ENCODE peak calls at places on chromosomes 2 and 18, in six cellular contexts. F is GM23248, M is PC-3, Y is Peyer's patch, A is BE2C, N is mammary epithelial cell. D is an unnamed sample.

GRCh38 chr2:75560022-75560767 is 544 bp downstream of the EVA1A start:
- DNase-seq in F (peak; percentile 63), M (peak; percentile 61), Y (peak; percentile 45), A (no peak), N (peak; percentile 52), D (peak; percentile 56)

GRCh38 chr2:149690825-149691224 is 103.2 kb upstream of the MMADHC start:
- DNase-seq in F (no peak), M (no peak), Y (no peak), A (no peak), N (no peak), D (no peak)

GRCh38 chr2:102615620-102616436 is 3.5 kb upstream of the SLC9A2 start:
- DNase-seq in F (peak; percentile 85), M (peak; percentile 77), Y (peak; percentile 80), A (peak; percentile 29), N (peak; percentile 53), D (no peak)

GRCh38 chr2:96158554-96158940 is 13.3 kb upstream of the DUSP2 start:
- DNase-seq in F (no peak), M (no peak), Y (no peak), A (no peak), N (no peak), D (no peak)

GRCh38 chr18:56152547-56152946 is 485.8 kb downstream of the TXNL1 start:
- DNase-seq in F (no peak), M (no peak), Y (no peak), A (no peak), N (no peak), D (no peak)

GRCh38 chr2:191167766-191168165 is 17.0 kb upstream of the STAT4 start:
- DNase-seq in F (peak; percentile 81), M (peak; percentile 84), Y (no peak), A (no peak), N (no peak), D (no peak)

GRCh38 chr2:105604938-105605337 is 139.8 kb upstream of the NCK2 start:
- DNase-seq in F (peak; percentile 13), M (no peak), Y (no peak), A (no peak), N (no peak), D (no peak)

GRCh38 chr18:67132919-67133318 is 383.6 kb downstream of the DSEL start:
- DNase-seq in F (no peak), M (no peak), Y (no peak), A (no peak), N (peak; percentile 26), D (peak; percentile 2)

GRCh38 chr18:57891707-57892391 is 88.7 kb upstream of the ATP8B1 start:
- DNase-seq in F (no peak), M (no peak), Y (no peak), A (no peak), N (no peak), D (peak; percentile 63)

GRCh38 chr2:72138921-72139381 is 8.7 kb downstream of the CYP26B1 start:
- DNase-seq in F (no peak), M (no peak), Y (peak; percentile 30), A (no peak), N (no peak), D (no peak)

GRCh38 chr18:14914126-14914525 is 166.2 kb downstream of the ANKRD30B start:
- DNase-seq in F (no peak), M (peak; percentile 61), Y (no peak), A (no peak), N (peak; percentile 47), D (no peak)

GRCh38 chr2:201471732-201472395 is 20.3 kb downstream of the STRADB start:
- DNase-seq in F (peak; percentile 65), M (no peak), Y (no peak), A (no peak), N (no peak), D (no peak)

GRCh38 chr2:20448246-20449046 is 1.6 kb downstream of the RHOB start:
- DNase-seq in F (peak; percentile 59), M (no peak), Y (peak; percentile 44), A (peak; percentile 54), N (no peak), D (no peak)

GRCh38 chr18:78378403-78378802 is 601.2 kb upstream of the SALL3 start:
- DNase-seq in F (no peak), M (no peak), Y (no peak), A (no peak), N (no peak), D (no peak)

GRCh38 chr18:50231621-50232020 is 34.7 kb downstream of the CFAP53 start:
- DNase-seq in F (peak; percentile 33), M (no peak), Y (no peak), A (no peak), N (peak; percentile 82), D (peak; percentile 50)

GRCh38 chr2:5373200-5373599 is 319.0 kb upstream of the SOX11 start:
- DNase-seq in F (no peak), M (no peak), Y (no peak), A (peak; percentile 16), N (no peak), D (no peak)

GRCh38 chr2:65630643-65631042 is 198.2 kb upstream of the SPRED2 start:
- DNase-seq in F (peak; percentile 72), M (no peak), Y (no peak), A (no peak), N (peak; percentile 66), D (peak; percentile 80)

GRCh38 chr2:216693414-216694100 is 1.8 kb downstream of the IGFBP5 start:
- DNase-seq in F (no peak), M (no peak), Y (no peak), A (no peak), N (no peak), D (no peak)

GRCh38 chr2:17242813-17243485 is 275.3 kb downstream of the RAD51AP2 start:
- DNase-seq in F (no peak), M (no peak), Y (no peak), A (no peak), N (no peak), D (no peak)

GRCh38 chr18:35696307-35696706 is 114.8 kb downstream of the GALNT1 start:
- DNase-seq in F (no peak), M (no peak), Y (no peak), A (no peak), N (no peak), D (no peak)

GRCh38 chr2:121031568-121032340 is 253.2 kb downstream of the TFCP2L1 start:
- DNase-seq in F (no peak), M (no peak), Y (no peak), A (no peak), N (no peak), D (no peak)

GRCh38 chr2:48310581-48310980 is 219.4 kb upstream of the STON1 start:
- DNase-seq in F (no peak), M (no peak), Y (no peak), A (no peak), N (no peak), D (no peak)

GRCh38 chr2:12787891-12788783 is 71.4 kb downstream of the TRIB2 start:
- DNase-seq in F (peak; percentile 63), M (peak; percentile 49), Y (no peak), A (no peak), N (no peak), D (no peak)

GRCh38 chr2:232276739-232277313 is 101.7 kb upstream of the ALPP start:
- DNase-seq in F (no peak), M (no peak), Y (no peak), A (no peak), N (no peak), D (no peak)

GRCh38 chr2:170812716-170813585 is 3.7 kb upstream of the GAD1 start:
- DNase-seq in F (peak; percentile 99), M (peak; percentile 94), Y (no peak), A (peak; percentile 41), N (peak; percentile 69), D (peak; percentile 72)

GRCh38 chr2:172680595-172681176 is 55.0 kb upstream of the RAPGEF4 start:
- DNase-seq in F (no peak), M (peak; percentile 40), Y (no peak), A (no peak), N (no peak), D (no peak)

GRCh38 chr2:55011741-55012574 is 38.3 kb downstream of the RTN4 start:
- DNase-seq in F (no peak), M (no peak), Y (no peak), A (no peak), N (no peak), D (no peak)
- H3K4me1 ChIP-seq in F (peaks cover 99% of the 10 kb centered on the region), M (peaks cover 64% of the 10 kb centered on the region), Y (no peaks in the 10 kb centered on the region), A (peaks cover 4% of the 10 kb centered on the region), N (peaks cover 69% of the 10 kb centered on the region), D (peaks cover 80% of the 10 kb centered on the region)

DNA sequence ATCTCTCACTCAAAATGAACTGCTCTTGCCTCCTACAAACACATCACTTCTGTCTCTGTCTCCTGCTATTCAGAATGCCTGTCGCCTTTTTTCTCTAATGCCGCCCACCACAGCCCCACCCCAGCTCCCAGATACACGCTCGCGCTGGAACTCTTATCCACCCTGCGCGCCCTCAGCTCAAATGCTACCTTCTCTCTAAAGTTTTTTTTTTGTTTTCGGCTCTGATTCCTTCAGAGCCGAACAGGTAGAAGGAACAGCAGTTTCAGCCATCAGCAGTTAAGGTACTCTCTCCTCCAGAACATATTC is 3.9 kb upstream of the SOS1 start:
- DNase-seq in F (no peak), M (no peak), Y (no peak), A (no peak), N (no peak), D (no peak)
- H3K4me1 ChIP-seq in F (peaks cover 28% of the 10 kb centered on the region), M (peaks cover 26% of the 10 kb centered on the region), Y (no peaks in the 10 kb centered on the region), A (peaks cover 3% of the 10 kb centered on the region), N (peaks cover 23% of the 10 kb centered on the region), D (peaks cover 6% of the 10 kb centered on the region)

DNA sequence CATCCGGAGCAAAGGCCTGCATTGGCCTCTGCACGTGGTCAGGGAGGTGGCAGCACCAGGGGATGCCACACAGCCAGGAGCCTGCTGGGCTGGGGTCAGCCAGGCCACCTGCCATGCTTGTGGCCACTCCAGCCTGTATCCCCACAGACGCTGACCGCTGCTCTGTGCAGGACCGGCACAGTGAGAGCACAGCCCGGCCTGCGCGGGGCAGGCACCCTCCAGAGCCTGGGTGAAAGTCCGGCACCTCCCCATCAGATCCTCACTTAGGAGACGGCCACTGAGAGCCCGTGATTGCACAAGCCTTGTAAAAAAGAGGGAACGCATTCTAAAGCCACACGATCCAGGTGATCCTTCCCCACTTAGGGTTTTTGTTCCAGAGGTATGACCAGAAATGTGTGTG is 42.2 kb downstream of the TWIST2 start:
- DNase-seq in F (peak; percentile 42), M (no peak), Y (no peak), A (no peak), N (no peak), D (no peak)
- H3K4me1 ChIP-seq in F (peaks cover 92% of the 10 kb centered on the region), M (no peaks in the 10 kb centered on the region), Y (no peaks in the 10 kb centered on the region), A (no peaks in the 10 kb centered on the region), N (no peaks in the 10 kb centered on the region), D (no peaks in the 10 kb centered on the region)

GRCh38 chr2:46550686-46551404 is 71.5 kb downstream of the TMEM247 start:
- DNase-seq in F (no peak), M (no peak), Y (no peak), A (no peak), N (no peak), D (no peak)

GRCh38 chr2:46548103-46548486 is 68.7 kb downstream of the TMEM247 start:
- DNase-seq in F (no peak), M (no peak), Y (peak; percentile 65), A (no peak), N (no peak), D (no peak)

GRCh38 chr2:46548521-46549144 is 69.3 kb downstream of the TMEM247 start:
- DNase-seq in F (no peak), M (no peak), Y (no peak), A (no peak), N (no peak), D (no peak)

GRCh38 chr2:46547223-46548102 is 68.1 kb downstream of the TMEM247 start:
- DNase-seq in F (no peak), M (no peak), Y (peak; percentile 64), A (no peak), N (no peak), D (no peak)

GRCh38 chr2:46549159-46549902 is 70.0 kb downstream of the TMEM247 start:
- DNase-seq in F (no peak), M (no peak), Y (no peak), A (no peak), N (no peak), D (no peak)
- H3K4me1 ChIP-seq in F (peaks cover 10% of the 10 kb centered on the region), M (no peaks in the 10 kb centered on the region), Y (peaks cover 28% of the 10 kb centered on the region), A (peaks cover 8% of the 10 kb centered on the region), N (no peaks in the 10 kb centered on the region), D (no peaks in the 10 kb centered on the region)